ENCODE peak calls at places on chromosome 1, in seven cellular contexts. F is Karpas-422; O is stimulated activated CD4-positive, alpha-beta T cell treated with anti-CD3 and anti-CD28 coated beads, Interleukin-2, amount 100 ng/mL, for 24 hours; N is IMR-90; I is stimulated activated CD8-positive, alpha-beta memory T cell treated with anti-CD3 and anti-CD28 coated beads, Interleukin-2, amount 100 ng/mL, for 1 hour; E is retina; Q is T-helper 9 cell. J is an unnamed sample.

GRCh38 chr1:94514095-94514727 is 27.3 kb downstream of the F3 start:
- DNase-seq in F (peak; percentile 55), O (no peak), N (peak; percentile 24), I (no peak), E (peak; percentile 44), Q (no peak), J (peak; percentile 45)

GRCh38 chr1:41513388-41513745 is 28.9 kb upstream of the EDN2 start:
- DNase-seq in F (no peak), O (peak; percentile 44), N (no peak), I (no peak), E (no peak), Q (no peak), J (no peak)

GRCh38 chr1:40793617-40794016 is 10.0 kb downstream of the KCNQ4 start:
- DNase-seq in F (no peak), O (no peak), N (no peak), I (no peak), E (no peak), Q (no peak), J (no peak)

GRCh38 chr1:10673305-10673704 is 123.1 kb downstream of the CASZ1 start:
- DNase-seq in F (no peak), O (no peak), N (no peak), I (no peak), E (peak; percentile 71), Q (no peak), J (no peak)

GRCh38 chr1:27773732-27774445 is 870 bp downstream of the STX12 start:
- DNase-seq in F (peak; percentile 72), O (no peak), N (peak; percentile 62), I (no peak), E (peak; percentile 2), Q (no peak), J (peak; percentile 31)

GRCh38 chr1:107016376-107016978 is 40.0 kb upstream of the PRMT6 start:
- DNase-seq in F (no peak), O (no peak), N (no peak), I (no peak), E (no peak), Q (no peak), J (no peak)

GRCh38 chr1:220808501-220809186 is 21.9 kb downstream of the MTARC1 start:
- DNase-seq in F (no peak), O (no peak), N (no peak), I (no peak), E (peak; percentile 73), Q (no peak), J (no peak)

GRCh38 chr1:40382601-40383000 is 9.1 kb downstream of the SMAP2 start:
- DNase-seq in F (no peak), O (no peak), N (no peak), I (no peak), E (no peak), Q (no peak), J (no peak)

GRCh38 chr1:159091547-159092397 is 15.2 kb upstream of the AIM2 start:
- DNase-seq in F (no peak), O (no peak), N (peak; percentile 86), I (no peak), E (no peak), Q (no peak), J (no peak)

GRCh38 chr1:41319106-41319755 is 42.0 kb upstream of the FOXO6 start:
- DNase-seq in F (no peak), O (no peak), N (no peak), I (no peak), E (no peak), Q (no peak), J (no peak)

GRCh38 chr1:209266590-209267172 is 316.8 kb upstream of the CAMK1G start:
- DNase-seq in F (no peak), O (no peak), N (peak; percentile 2), I (no peak), E (no peak), Q (no peak), J (no peak)

GRCh38 chr1:106406114-106406513 is 650.4 kb upstream of the PRMT6 start:
- DNase-seq in F (no peak), O (no peak), N (no peak), I (no peak), E (no peak), Q (no peak), J (no peak)

GRCh38 chr1:109482796-109483638 is 688 bp upstream of the ATXN7L2 start:
- DNase-seq in F (peak; percentile 62), O (no peak), N (peak; percentile 13), I (no peak), E (peak; percentile 93), Q (peak; percentile 31), J (no peak)

GRCh38 chr1:12314328-12314903 is 84.6 kb downstream of the VPS13D start:
- DNase-seq in F (peak; percentile 58), O (no peak), N (peak; percentile 54), I (no peak), E (peak; percentile 21), Q (no peak), J (no peak)

GRCh38 chr1:31383967-31384366 is 11.1 kb upstream of the FABP3 start:
- DNase-seq in F (no peak), O (no peak), N (no peak), I (no peak), E (no peak), Q (no peak), J (no peak)

GRCh38 chr1:197837911-197838310 is 62.6 kb upstream of the DENND1B start:
- DNase-seq in F (no peak), O (no peak), N (peak; percentile 17), I (no peak), E (no peak), Q (no peak), J (no peak)

GRCh38 chr1:109279615-109280278 is 3.2 kb downstream of the PSRC1 start:
- DNase-seq in F (no peak), O (no peak), N (no peak), I (no peak), E (no peak), Q (no peak), J (no peak)

GRCh38 chr1:171852273-171852672 is 11.0 kb downstream of the DNM3 start:
- DNase-seq in F (no peak), O (no peak), N (peak; percentile 10), I (no peak), E (no peak), Q (no peak), J (no peak)

GRCh38 chr1:31977361-31978131 is 36.1 kb upstream of the KHDRBS1 start:
- DNase-seq in F (peak; percentile 58), O (no peak), N (peak; percentile 47), I (no peak), E (peak; percentile 19), Q (no peak), J (no peak)

GRCh38 chr1:219179293-219179692 is 5.6 kb downstream of the LYPLAL1 start:
- DNase-seq in F (no peak), O (no peak), N (peak; percentile 26), I (no peak), E (no peak), Q (no peak), J (no peak)

GRCh38 chr1:201645956-201646355 is 107.0 kb downstream of the NAV1 start:
- DNase-seq in F (no peak), O (no peak), N (peak; percentile 45), I (no peak), E (no peak), Q (no peak), J (no peak)

GRCh38 chr1:206748348-206749034 is 22.1 kb upstream of the IL19 start:
- DNase-seq in F (no peak), O (no peak), N (no peak), I (no peak), E (no peak), Q (no peak), J (no peak)

GRCh38 chr1:151472852-151473731 is 13.8 kb upstream of the POGZ start:
- DNase-seq in F (peak; percentile 50), O (peak; percentile 22), N (peak; percentile 34), I (no peak), E (peak; percentile 78), Q (no peak), J (peak; percentile 54)

GRCh38 chr1:157403203-157403602 is 149.1 kb downstream of the FCRL5 start:
- DNase-seq in F (no peak), O (no peak), N (no peak), I (no peak), E (no peak), Q (no peak), J (no peak)

GRCh38 chr1:15256584-15256983 is 9.6 kb downstream of the FHAD1 start:
- DNase-seq in F (no peak), O (no peak), N (no peak), I (no peak), E (no peak), Q (no peak), J (no peak)

GRCh38 chr1:219312967-219313366 is 139.3 kb downstream of the LYPLAL1 start:
- DNase-seq in F (no peak), O (no peak), N (peak; percentile 92), I (no peak), E (no peak), Q (no peak), J (no peak)

GRCh38 chr1:183327429-183328290 is 90.5 kb downstream of the NMNAT2 start:
- DNase-seq in F (no peak), O (no peak), N (no peak), I (no peak), E (no peak), Q (no peak), J (peak; percentile 16)

GRCh38 chr1:211695135-211695816 is 19.9 kb upstream of the NEK2 start:
- DNase-seq in F (no peak), O (no peak), N (no peak), I (no peak), E (no peak), Q (no peak), J (no peak)

GRCh38 chr1:31239653-31240241 is at the start of gene NKAIN1:
- DNase-seq in F (no peak), O (peak; percentile 2), N (peak; percentile 18), I (no peak), E (peak; percentile 64), Q (no peak), J (no peak)

GRCh38 chr1:226223786-226224244 is 351 bp downstream of the MIXL1 start:
- DNase-seq in F (peak; percentile 80), O (peak; percentile 26), N (no peak), I (no peak), E (peak; percentile 67), Q (no peak), J (no peak)

GRCh38 chr1:15483971-15484370 is 8.1 kb downstream of the CELA2B start:
- DNase-seq in F (no peak), O (no peak), N (no peak), I (no peak), E (no peak), Q (no peak), J (no peak)

GRCh38 chr1:42806171-42806570 is 10.8 kb upstream of the ERMAP start:
- DNase-seq in F (no peak), O (no peak), N (no peak), I (no peak), E (no peak), Q (no peak), J (no peak)

GRCh38 chr1:226784081-226785049 is 45.3 kb upstream of the ITPKB start:
- DNase-seq in F (no peak), O (no peak), N (no peak), I (no peak), E (peak; percentile 28), Q (no peak), J (peak; percentile 95)

GRCh38 chr1:214124915-214125314 is 137.1 kb downstream of the PROX1 start:
- DNase-seq in F (no peak), O (no peak), N (no peak), I (no peak), E (no peak), Q (no peak), J (no peak)

GRCh38 chr1:177209357-177209756 is 38.6 kb downstream of the BRINP2 start:
- DNase-seq in F (no peak), O (no peak), N (peak; percentile 100), I (no peak), E (peak; percentile 58), Q (no peak), J (peak; percentile 75)

GRCh38 chr1:40316595-40317393 is at the start of gene COL9A2:
- DNase-seq in F (peak; percentile 90), O (peak; percentile 63), N (no peak), I (peak; percentile 38), E (peak; percentile 80), Q (peak; percentile 50), J (peak; percentile 92)

GRCh38 chr1:3005771-3006170 is 15.5 kb upstream of the ACTRT2 start:
- DNase-seq in F (no peak), O (no peak), N (no peak), I (no peak), E (no peak), Q (no peak), J (no peak)

GRCh38 chr1:59434336-59434735 is 137.4 kb downstream of the FGGY start:
- DNase-seq in F (no peak), O (no peak), N (no peak), I (no peak), E (no peak), Q (no peak), J (no peak)

J was measured in globus pallidus.